ENCODE peak calls at places on chromosomes 7 and 10, in five cellular contexts. I is activated effector memory CD4-positive, alpha-beta T cell treated with anti-CD3 and anti-CD28 coated beads, Interleukin-2, amount 50 U/mL, for 16 hours; V is GDM1; S is ELR; M is activated T-helper 1 cell treated with Interleukin-2 at 50 U/mL for 16 hours. P is an unnamed sample.

GRCh38 chr10:58477122-58477521 is 35.5 kb upstream of the BICC1 start:
- DNase-seq in S (no peak), V (no peak), I (no peak), M (no peak), P (no peak)

GRCh38 chr10:29926649-29927048 is 132.7 kb downstream of the JCAD start:
- DNase-seq in I (no peak), S (peak; percentile 55), M (no peak), V (no peak), P (no peak)

GRCh38 chr10:101071266-101071884 is 9.6 kb downstream of the KAZALD1 start:
- DNase-seq in V (peak; percentile 60), S (peak; percentile 34), I (no peak), M (no peak), P (no peak)

GRCh38 chr7:28999839-29000238 is 41.7 kb upstream of the TRIL start:
- DNase-seq in M (no peak), I (no peak), V (no peak), S (no peak), P (no peak)

GRCh38 chr10:30359373-30360206 is 10.5 kb upstream of the MTPAP start:
- DNase-seq in V (peak; percentile 29), I (peak; percentile 88), M (peak; percentile 26), S (peak; percentile 64), P (peak; percentile 86)

GRCh38 chr10:6145979-6146432 is 56.7 kb upstream of the PFKFB3 start:
- DNase-seq in M (no peak), I (no peak), S (no peak), V (no peak), P (no peak)

GRCh38 chr10:15188629-15189028 is 20.1 kb upstream of the NMT2 start:
- DNase-seq in M (no peak), V (no peak), I (peak; percentile 68), S (no peak), P (no peak)

GRCh38 chr7:17301491-17302101 is 3.1 kb downstream of the AHR start:
- DNase-seq in M (no peak), V (no peak), I (peak; percentile 78), S (peak; percentile 80), P (no peak)

GRCh38 chr10:17007381-17007780 is 122.2 kb downstream of the CUBN start:
- DNase-seq in V (no peak), I (no peak), S (no peak), M (no peak), P (no peak)

GRCh38 chr7:23136216-23136615 is 30.6 kb downstream of the KLHL7 start:
- DNase-seq in V (no peak), M (no peak), S (no peak), I (no peak), P (no peak)

GRCh38 chr10:118995739-118996138 is 33.8 kb upstream of the NANOS1 start:
- DNase-seq in V (no peak), S (no peak), I (no peak), M (no peak), P (no peak)

GRCh38 chr7:4162845-4163564 is 519.1 kb upstream of the FOXK1 start:
- DNase-seq in S (no peak), V (no peak), I (no peak), M (no peak), P (no peak)

GRCh38 chr7:18684899-18685298 is 189.3 kb downstream of the HDAC9 start:
- DNase-seq in M (no peak), S (no peak), V (no peak), I (no peak), P (no peak)

GRCh38 chr7:46636022-46636421 is 715.0 kb upstream of the IGFBP3 start:
- DNase-seq in I (no peak), V (no peak), M (no peak), S (no peak), P (no peak)

GRCh38 chr10:132570771-132571564 is 33.4 kb downstream of the INPP5A start:
- DNase-seq in S (no peak), V (no peak), I (no peak), M (no peak), P (peak; percentile 93)

GRCh38 chr7:39313958-39314357 is 252.2 kb upstream of the YAE1 start:
- DNase-seq in I (no peak), V (no peak), M (no peak), S (no peak), P (no peak)

GRCh38 chr7:136214356-136214755 is 237.2 kb upstream of the MTPN start:
- DNase-seq in I (no peak), S (peak; percentile 5), M (no peak), V (no peak), P (no peak)

GRCh38 chr7:45897042-45897690 is 8.9 kb downstream of the IGFBP1 start:
- DNase-seq in S (peak; percentile 89), V (no peak), M (no peak), I (no peak), P (no peak)

GRCh38 chr10:4303045-4303444 is 518.0 kb upstream of the KLF6 start:
- DNase-seq in S (peak; percentile 30), V (no peak), I (no peak), M (no peak), P (no peak)

GRCh38 chr10:11010582-11010981 is 7.1 kb upstream of the CELF2 start:
- DNase-seq in I (no peak), M (no peak), S (no peak), V (no peak), P (no peak)

GRCh38 chr7:155512246-155512887 is 34.0 kb downstream of the CNPY1 start:
- DNase-seq in V (no peak), M (no peak), I (no peak), S (no peak), P (no peak)

GRCh38 chr7:78939669-78940068 is 513.8 kb downstream of the MAGI2 start:
- DNase-seq in M (no peak), I (no peak), V (no peak), S (no peak), P (no peak)

GRCh38 chr7:42071372-42072261 is 165.4 kb downstream of the GLI3 start:
- DNase-seq in V (no peak), S (peak; percentile 29), M (no peak), I (no peak), P (no peak)

GRCh38 chr10:62373995-62374861 is at the start of gene ZNF365:
- DNase-seq in V (no peak), S (peak; percentile 73), I (peak; percentile 86), M (peak; percentile 27), P (peak; percentile 79)

GRCh38 chr7:136957391-136957790 is 88.9 kb downstream of the CHRM2 start:
- DNase-seq in I (no peak), S (peak; percentile 79), V (no peak), M (no peak), P (no peak)

GRCh38 chr7:22452142-22452763 is 47.7 kb downstream of the STEAP1B start:
- DNase-seq in I (no peak), S (peak; percentile 51), M (no peak), V (no peak), P (peak; percentile 80)

GRCh38 chr10:18918545-18918944 is 130.1 kb upstream of the MALRD1 start:
- DNase-seq in M (no peak), I (no peak), V (no peak), S (peak; percentile 2), P (no peak)

GRCh38 chr7:101754432-101755159 is 62.8 kb upstream of the CUX1 start:
- DNase-seq in V (no peak), M (no peak), I (no peak), S (peak; percentile 53), P (no peak)